ENCODE peak calls at places on chromosomes 13 and 19, in five cellular contexts. E is fibroblast of pulmonary artery; K is lung microvascular endothelial cell; O is BJ; W is effector CD4-positive, alpha-beta T cell. D is an unnamed sample.

GRCh38 chr13:109780880-109781383 is 5.5 kb downstream of the IRS2 start:
- DNase-seq in E (no peak), K (no peak), O (no peak), W (no peak), D (no peak)

GRCh38 chr13:80524447-80525215 is 183.7 kb upstream of the SPRY2 start:
- DNase-seq in E (no peak), K (peak; percentile 41), O (no peak), W (no peak), D (peak; percentile 55)

GRCh38 chr19:2722541-2723344 is 1.6 kb upstream of the DIRAS1 start:
- DNase-seq in E (peak; percentile 82), K (peak; percentile 56), O (peak; percentile 33), W (no peak), D (no peak)

GRCh38 chr13:52599853-52600603 is 42.2 kb upstream of the HNRNPA1L2 start:
- DNase-seq in E (peak; percentile 3), K (peak; percentile 31), O (no peak), W (no peak), D (peak; percentile 40)

GRCh38 chr19:44777715-44778347 is at the start of gene CBLC:
- DNase-seq in E (no peak), K (no peak), O (no peak), W (no peak), D (no peak)

GRCh38 chr13:84653915-84654534 is 771.8 kb upstream of the SLITRK1 start:
- DNase-seq in E (no peak), K (no peak), O (no peak), W (no peak), D (no peak)

GRCh38 chr13:99307247-99307646 is at the start of gene GPR183:
- DNase-seq in E (no peak), K (peak; percentile 55), O (no peak), W (peak; percentile 40), D (peak; percentile 58)

GRCh38 chr19:13850910-13851753 is 25.8 kb upstream of the NANOS3 start:
- DNase-seq in E (peak; percentile 91), K (peak; percentile 96), O (peak; percentile 75), W (peak; percentile 67), D (peak; percentile 94)

GRCh38 chr19:29311391-29311790 is 98.4 kb upstream of the UQCRFS1 start:
- DNase-seq in E (no peak), K (no peak), O (no peak), W (no peak), D (no peak)

GRCh38 chr13:96984061-96984508 is 10.2 kb downstream of the OXGR1 start:
- DNase-seq in E (peak; percentile 39), K (peak; percentile 87), O (no peak), W (no peak), D (peak; percentile 75)

GRCh38 chr13:110640591-110641029 is 25.3 kb downstream of the NAXD start:
- DNase-seq in E (peak; percentile 24), K (peak; percentile 41), O (no peak), W (no peak), D (peak; percentile 16)

GRCh38 chr13:50645092-50645491 is 198.4 kb downstream of the DLEU7 start:
- DNase-seq in E (peak; percentile 28), K (peak; percentile 46), O (no peak), W (no peak), D (no peak)

GRCh38 chr19:55352040-55352439 is 2.5 kb downstream of the COX6B2 start:
- DNase-seq in E (no peak), K (no peak), O (no peak), W (no peak), D (no peak)

GRCh38 chr19:54478677-54479266 is 5.7 kb upstream of the CDC42EP5 start:
- DNase-seq in E (peak; percentile 67), K (peak; percentile 66), O (no peak), W (no peak), D (peak; percentile 54)

GRCh38 chr13:63910406-63910957 is 2494.8 kb upstream of the PCDH20 start:
- DNase-seq in E (peak; percentile 38), K (no peak), O (no peak), W (no peak), D (peak; percentile 3)

GRCh38 chr19:10839071-10840050 is 3.3 kb upstream of the TMED1 start:
- DNase-seq in E (no peak), K (no peak), O (no peak), W (no peak), D (no peak)

GRCh38 chr13:38301236-38301635 is 48.4 kb upstream of the UFM1 start:
- DNase-seq in E (no peak), K (no peak), O (no peak), W (no peak), D (no peak)

GRCh38 chr19:49851456-49852259 is 699 bp downstream of the PTOV1 start:
- DNase-seq in E (no peak), K (peak; percentile 33), O (no peak), W (peak; percentile 24), D (peak; percentile 37)

GRCh38 chr13:113916330-113916815 is 52.5 kb upstream of the GAS6 start:
- DNase-seq in E (peak; percentile 61), K (no peak), O (no peak), W (no peak), D (no peak)

GRCh38 chr19:2494084-2494446 is 18.1 kb downstream of the GADD45B start:
- DNase-seq in E (peak; percentile 47), K (peak; percentile 46), O (no peak), W (peak; percentile 15), D (no peak)

GRCh38 chr13:99505814-99506269 is 4.6 kb downstream of the TM9SF2 start:
- DNase-seq in E (peak; percentile 37), K (peak; percentile 52), O (no peak), W (no peak), D (peak; percentile 72)

GRCh38 chr19:5828661-5829566 is 10.6 kb downstream of the FUT6 start:
- DNase-seq in E (peak; percentile 13), K (no peak), O (no peak), W (no peak), D (peak; percentile 16)

GRCh38 chr13:30840515-30840914 is 65.6 kb upstream of the MEDAG start:
- DNase-seq in E (no peak), K (no peak), O (no peak), W (no peak), D (no peak)

GRCh38 chr13:20412761-20413355 is 112.8 kb downstream of the CRYL1 start:
- DNase-seq in E (no peak), K (no peak), O (no peak), W (no peak), D (no peak)

GRCh38 chr13:51614350-51614786 is 30.1 kb downstream of the WDFY2 start:
- DNase-seq in E (no peak), K (peak; percentile 51), O (no peak), W (peak; percentile 29), D (no peak)

GRCh38 chr13:40152145-40152544 is 496.7 kb downstream of the COG6 start:
- DNase-seq in E (peak; percentile 94), K (peak; percentile 96), O (no peak), W (no peak), D (peak; percentile 88)

GRCh38 chr19:39813264-39813998 is 20.5 kb downstream of the DYRK1B start:
- DNase-seq in E (no peak), K (no peak), O (no peak), W (no peak), D (no peak)

GRCh38 chr13:106569233-106570095 is 1.5 kb upstream of the ARGLU1 start:
- DNase-seq in E (no peak), K (no peak), O (no peak), W (no peak), D (no peak)

GRCh38 chr13:50989476-50989875 is 79.9 kb downstream of the RNASEH2B start:
- DNase-seq in E (peak; percentile 42), K (peak; percentile 45), O (no peak), W (no peak), D (peak; percentile 30)

GRCh38 chr13:49098198-49098597 is 121.9 kb upstream of the MLNR start:
- DNase-seq in E (peak; percentile 98), K (peak; percentile 97), O (peak; percentile 94), W (no peak), D (peak; percentile 97)

GRCh38 chr13:42832341-42833153 is 51.2 kb downstream of the FAM216B start:
- DNase-seq in E (peak; percentile 89), K (peak; percentile 96), O (peak; percentile 80), W (no peak), D (no peak)

GRCh38 chr13:33051632-33052031 is 35.4 kb downstream of the KL start:
- DNase-seq in E (no peak), K (no peak), O (no peak), W (no peak), D (no peak)

GRCh38 chr13:97328222-97328790 is 105.7 kb upstream of the RAP2A start:
- DNase-seq in E (peak; percentile 79), K (peak; percentile 66), O (peak; percentile 51), W (no peak), D (peak; percentile 71)

GRCh38 chr19:29495971-29496441 is 29.8 kb upstream of the VSTM2B start:
- DNase-seq in E (no peak), K (no peak), O (no peak), W (no peak), D (no peak)

GRCh38 chr13:32443111-32443510 is 15.2 kb upstream of the N4BP2L1 start:
- DNase-seq in E (peak; percentile 17), K (peak; percentile 54), O (no peak), W (peak; percentile 32), D (peak; percentile 43)

GRCh38 chr19:6108721-6109633 is 1.3 kb downstream of the RFX2 start:
- DNase-seq in E (peak; percentile 75), K (peak; percentile 78), O (no peak), W (peak; percentile 42), D (peak; percentile 72)